ENCODE peak calls at places on chromosome 12, in eight cellular contexts. D, F, H, Z, K, O, V and J are unnamed samples. For H3K36me3, the result is how much of the 10 kb centered on the place peaks cover.

GRCh38 chr12:123305160-123305559 is 33.5 kb upstream of the CDK2AP1 start:
- ATAC-seq in Z (no peak), V (no peak), O (no peak), K (no peak), F (no peak), D (no peak), H (no peak), J (no peak)

GRCh38 chr12:106646472-106646871 is 63.7 kb downstream of the RFX4 start:
- ATAC-seq in K (no peak), Z (no peak), H (no peak), V (no peak), F (no peak), O (peak), D (no peak), J (no peak)

GRCh38 chr12:105485321-105485910 is 154.9 kb downstream of the C12orf75 start:
- ATAC-seq in D (no peak), H (no peak), K (peak), V (no peak), Z (no peak), O (no peak), F (no peak), J (peak)

GRCh38 chr12:28328967-28329366 is 138.7 kb downstream of the CCDC91 start:
- ATAC-seq in Z (no peak), H (no peak), K (no peak), F (no peak), O (no peak), D (no peak), V (no peak), J (no peak)

GRCh38 chr12:14540801-14541462 is 26.8 kb downstream of the PLBD1 start:
- ATAC-seq in Z (no peak), H (no peak), D (no peak), K (no peak), O (no peak), V (no peak), F (peak), J (no peak)

GRCh38 chr12:19819231-19819630 is 379.9 kb downstream of the AEBP2 start:
- ATAC-seq in F (no peak), H (no peak), Z (no peak), D (no peak), O (no peak), K (no peak), V (no peak), J (peak)

GRCh38 chr12:802242-802995 is 50.0 kb downstream of the WNK1 start:
- ATAC-seq in K (no peak), V (no peak), Z (no peak), H (no peak), O (no peak), D (no peak), F (peak), J (no peak)

GRCh38 chr12:112303004-112303403 is 79.2 kb downstream of the HECTD4 start:
- ATAC-seq in F (peak), V (peak), D (no peak), O (no peak), K (no peak), Z (no peak), H (peak), J (no peak)

GRCh38 chr12:124550123-124551089 is 17.0 kb downstream of the NCOR2 start:
- ATAC-seq in K (no peak), Z (peak), D (no peak), F (no peak), O (no peak), V (no peak), H (no peak), J (peak)

GRCh38 chr12:1132309-1132708 is 141.3 kb downstream of the ERC1 start:
- ATAC-seq in H (no peak), D (no peak), V (no peak), Z (no peak), O (no peak), F (no peak), K (no peak), J (no peak)

GRCh38 chr12:6998708-6999451 is 19.4 kb downstream of the LPCAT3 start:
- ATAC-seq in F (no peak), Z (peak), D (peak), K (peak), O (no peak), V (no peak), H (no peak), J (no peak)

DNA sequence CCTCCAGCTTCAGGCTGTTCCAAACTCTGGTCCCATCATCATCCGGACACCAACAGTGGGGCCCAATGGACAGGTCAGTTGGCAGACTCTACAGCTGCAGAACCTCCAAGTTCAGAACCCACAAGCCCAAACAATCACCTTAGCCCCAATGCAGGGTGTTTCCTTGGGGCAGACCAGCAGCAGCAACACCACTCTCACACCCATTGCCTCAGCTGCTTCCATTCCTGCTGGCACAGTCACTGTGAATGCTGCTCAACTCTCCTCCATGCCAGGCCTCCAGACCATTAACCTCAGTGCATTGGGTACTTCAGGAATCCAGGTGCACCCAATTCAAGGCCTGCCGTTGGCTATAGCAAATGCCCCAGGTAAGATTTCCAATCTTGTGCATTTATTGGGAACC is 3.3 kb downstream of the SP1 start:
- ATAC-seq in Z (no peak), V (no peak), O (no peak), F (no peak), D (no peak), K (no peak), H (no peak), J (no peak)
- H3K36me3 ChIP-seq in Z (under half), V (half or more), O (under half), F (under half), D (under half), K (under half), H (under half), J (under half)

DNA sequence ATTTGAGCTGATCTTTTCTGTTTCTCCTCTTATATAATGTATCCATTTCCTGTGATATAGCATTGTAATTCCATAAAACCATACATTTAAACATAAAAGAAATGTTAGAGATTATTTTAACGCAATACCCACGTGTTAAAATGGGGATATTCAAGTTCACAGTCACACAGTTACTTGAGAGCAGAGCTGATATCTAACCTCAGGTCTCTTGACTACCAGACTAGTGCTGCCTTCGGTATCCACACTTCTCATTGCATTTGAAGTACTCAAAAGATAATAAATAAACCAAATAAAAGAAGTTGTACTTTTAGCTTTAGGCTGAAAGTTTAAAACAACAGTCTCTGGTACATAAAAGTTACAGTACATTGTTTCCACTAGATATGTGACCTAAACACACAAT is 2.9 kb downstream of the CLECL1 start:
- ATAC-seq in Z (no peak), F (peak), H (no peak), D (no peak), V (no peak), O (no peak), K (no peak), J (no peak)
- H3K4me3 ChIP-seq in Z (no peak), F (peak), H (no peak), D (no peak), V (no peak), O (no peak), K (no peak), J (no peak)

GRCh38 chr12:45991289-45992249 is 1.2 kb upstream of the SCAF11 start:
- ATAC-seq in K (peak), V (peak), O (peak), Z (peak), D (peak), H (peak), F (peak), J (peak)
- TF ChIP-seq POLR2AphosphoS5 in K (peak), V (peak), O (peak), Z (peak), D (peak), H (peak), F (peak), J (peak)

DNA sequence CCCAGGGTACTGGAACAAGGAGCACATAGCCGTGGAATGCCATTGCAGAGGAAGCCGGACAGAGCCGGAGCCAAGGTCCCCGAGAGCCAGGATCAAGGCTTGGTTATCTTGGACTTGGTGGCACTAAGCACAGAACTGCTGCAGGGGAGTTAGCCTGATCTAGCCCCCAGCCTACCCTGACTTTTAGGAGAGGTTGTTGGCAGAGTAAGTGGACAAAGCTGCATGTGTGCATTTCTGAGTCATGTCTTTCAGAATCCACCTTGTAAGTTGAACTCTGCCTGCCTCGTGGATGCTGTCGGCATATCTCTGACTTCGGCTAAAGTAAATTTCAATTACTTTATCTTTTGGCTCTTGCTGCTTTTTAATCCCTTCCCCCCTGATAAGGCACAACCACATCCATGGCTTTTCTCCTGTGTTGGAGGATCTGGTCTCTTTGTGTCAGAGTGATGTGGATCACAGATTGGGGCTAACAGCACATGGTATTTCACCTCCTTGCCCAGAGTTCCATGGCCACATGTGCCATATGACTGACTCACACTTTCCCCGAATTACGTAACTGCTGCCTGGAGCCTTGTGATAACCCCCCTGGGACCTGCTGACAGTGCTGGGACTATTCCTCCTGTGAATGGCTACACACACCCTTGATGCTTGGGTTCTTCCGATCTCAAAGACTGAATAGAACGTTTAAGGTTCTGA is 240.3 kb downstream of the EMP1 start:
- ATAC-seq in Z (no peak), F (no peak), D (no peak), O (no peak), H (no peak), V (peak), K (no peak), J (no peak)
- H3K36me3 ChIP-seq in Z (under half), F (under half), D (under half), O (under half), H (under half), V (under half), K (under half), J (under half)

DNA sequence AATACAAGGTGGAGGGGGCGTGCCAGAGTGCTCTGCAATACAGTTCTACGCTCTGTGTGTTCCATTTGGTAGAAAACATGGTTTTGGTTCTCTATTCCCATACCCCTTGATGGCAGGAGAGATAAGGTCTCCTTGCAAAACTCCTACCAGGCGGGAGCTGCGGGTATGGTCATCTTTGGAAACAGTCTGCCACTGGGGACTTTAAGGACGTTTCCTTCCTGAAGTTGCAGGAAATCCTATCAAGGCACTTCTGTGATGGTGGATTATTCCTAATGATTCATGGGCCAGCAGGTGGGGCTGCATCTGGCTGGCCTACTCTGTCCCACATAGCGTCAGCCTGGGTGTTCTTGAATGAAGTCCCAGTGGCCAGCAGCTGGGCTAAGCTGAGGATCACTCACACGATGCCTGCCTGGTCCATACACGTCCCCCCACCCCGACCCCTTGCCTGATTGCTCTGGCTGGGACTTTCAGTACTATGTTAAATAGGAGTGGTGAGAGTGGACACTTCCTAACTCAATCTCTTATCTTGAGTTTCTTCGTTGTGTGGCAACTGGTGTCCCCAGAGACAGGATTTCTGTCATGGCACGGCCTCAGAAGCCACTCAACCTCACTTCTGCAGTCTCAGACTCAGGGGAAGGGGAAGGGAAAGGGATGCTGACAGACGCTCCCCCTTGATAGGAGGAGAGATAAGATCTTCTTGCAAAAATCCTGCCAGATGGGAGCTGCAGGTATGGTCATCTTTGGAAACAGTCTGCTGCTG is 61.1 kb upstream of the FKBP4 start:
- ATAC-seq in H (no peak), O (peak), K (no peak), D (peak), Z (peak), V (no peak), F (no peak), J (no peak)
- H3K4me3 ChIP-seq in H (no peak), O (no peak), K (no peak), D (no peak), Z (no peak), V (no peak), F (no peak), J (no peak)

GRCh38 chr12:121399391-121400331 is at the start of gene RNF34:
- ATAC-seq in D (peak), K (peak), Z (peak), H (peak), V (peak), O (peak), F (peak), J (peak)
- TF ChIP-seq POLR2AphosphoS5 in D (peak), K (peak), Z (peak), H (peak), V (peak), O (peak), F (peak), J (peak)

DNA sequence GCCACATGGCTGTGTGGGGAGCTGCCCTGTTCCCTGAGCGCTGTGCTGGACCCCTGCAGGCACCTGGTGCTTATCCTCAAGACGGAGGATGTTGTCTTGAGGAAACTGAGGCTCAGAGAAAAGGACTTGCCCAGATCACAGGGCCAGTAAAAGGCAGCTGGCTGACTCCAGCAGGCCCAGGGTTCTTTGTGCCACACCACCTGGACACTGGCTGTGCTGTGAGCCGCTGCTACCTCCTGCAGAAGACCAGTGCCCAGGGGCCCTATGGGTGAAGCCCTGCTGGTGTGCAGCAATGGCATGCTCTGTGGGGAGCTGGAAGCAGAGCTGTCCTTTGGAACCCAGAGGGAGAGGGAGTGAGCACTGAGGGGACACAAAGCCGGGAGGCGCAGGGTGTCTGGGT is 75.9 kb downstream of the DDX51 start:
- ATAC-seq in K (no peak), F (no peak), H (no peak), Z (no peak), O (no peak), V (no peak), D (no peak), J (no peak)
- H3K36me3 ChIP-seq in K (half or more), F (under half), H (under half), Z (under half), O (under half), V (half or more), D (under half), J (half or more)